ENCODE peak calls at places on chromosomes 7 and 10, in five cellular contexts. K is psoas muscle, V is aorta, Y is HepG2, O is esophagus squamous epithelium. W is an unnamed sample. For H3K9me3, the result is how much of the 10 kb centered on the place peaks cover.

GRCh38 chr7:8751557-8752231 is 318.3 kb downstream of the NXPH1 start:
- DNase-seq in K (no peak), V (no peak), Y (no peak), O (no peak), W (peak)

GRCh38 chr10:88800152-88801125 is 2.1 kb upstream of the LIPM start:
- DNase-seq in K (no peak), V (no peak), Y (no peak), O (no peak), W (no peak)

GRCh38 chr10:80356563-80356999 is at the start of the genes DYDC1 and DYDC2:
- DNase-seq in K (peak), V (peak), Y (no peak), O (no peak), W (peak)

GRCh38 chr10:31477584-31477983 is 158.6 kb downstream of the ZEB1 start:
- DNase-seq in K (no peak), V (no peak), Y (no peak), O (no peak), W (no peak)

GRCh38 chr7:17580861-17581260 is 282.4 kb downstream of the AHR start:
- DNase-seq in K (no peak), V (no peak), Y (no peak), O (no peak), W (no peak)

GRCh38 chr7:365593-365992 is 75.6 kb downstream of the FOXL3 start:
- DNase-seq in K (peak), V (peak), Y (no peak), O (no peak), W (no peak)

GRCh38 chr7:91913612-91914011 is 27.1 kb upstream of the AKAP9 start:
- DNase-seq in K (no peak), V (no peak), Y (no peak), O (no peak), W (no peak)

GRCh38 chr7:153951207-153951725 is 100.9 kb upstream of the DPP6 start:
- DNase-seq in K (no peak), V (no peak), Y (no peak), O (no peak), W (no peak)

GRCh38 chr10:19918800-19919199 is 102.6 kb downstream of the PLXDC2 start:
- DNase-seq in K (no peak), V (no peak), Y (peak), O (no peak), W (no peak)

GRCh38 chr7:128890306-128891109 is 20.0 kb downstream of the KCP start:
- DNase-seq in K (peak), V (no peak), Y (no peak), O (no peak), W (peak)

GRCh38 chr7:74312418-74313021 is 23.3 kb downstream of the CLIP2 start:
- DNase-seq in K (no peak), V (no peak), Y (no peak), O (no peak), W (no peak)

GRCh38 chr10:58305821-58306220 is 29.0 kb upstream of the UBE2D1 start:
- DNase-seq in K (no peak), V (no peak), Y (peak), O (no peak), W (no peak)

GRCh38 chr10:120005408-120006280 is 113.1 kb downstream of the SEC23IP start:
- DNase-seq in K (no peak), V (no peak), Y (no peak), O (no peak), W (no peak)

DNA sequence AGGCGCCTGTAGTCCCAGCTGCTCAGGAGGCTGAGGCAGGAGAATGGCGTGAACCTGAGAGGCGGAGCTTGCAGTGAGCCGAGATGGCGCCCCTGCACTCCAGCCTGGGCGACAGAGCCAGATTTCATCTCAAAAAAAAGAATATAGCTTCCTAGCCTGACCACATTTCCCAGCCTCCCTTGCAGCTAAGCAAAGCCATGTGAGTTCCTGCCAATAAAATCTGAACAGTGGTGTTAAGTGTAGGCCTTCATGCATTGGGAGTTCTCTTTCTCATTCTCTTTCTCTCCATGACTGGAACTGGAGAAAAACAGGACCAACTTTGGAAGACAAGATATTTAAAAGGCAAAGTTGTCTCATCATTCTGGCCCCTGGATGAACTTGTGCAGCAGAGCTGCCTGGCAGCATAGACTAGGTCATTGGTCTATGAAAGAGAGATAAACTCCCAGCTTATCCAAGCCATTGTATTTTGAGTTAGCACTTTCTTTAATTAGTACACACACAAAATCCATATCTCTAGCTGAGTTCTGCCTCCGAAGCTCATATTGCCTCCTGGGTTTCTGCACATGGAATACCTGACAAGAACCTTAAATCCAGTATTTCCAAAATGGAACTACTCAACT is 60.8 kb downstream of the TSPAN12 start:
- DNase-seq in K (no peak), V (no peak), Y (no peak), O (no peak), W (no peak)
- H3K9me3 ChIP-seq in K (under half), V (under half), Y (under half), O (under half), W (under half)

GRCh38 chr7:63077841-63078240 is 920.8 kb upstream of the ZNF722 start:
- DNase-seq in K (no peak), V (no peak), Y (no peak), O (no peak), W (no peak)
- H3K9me3 ChIP-seq in K (under half), V (under half), Y (half or more), O (half or more), W (half or more)

DNA sequence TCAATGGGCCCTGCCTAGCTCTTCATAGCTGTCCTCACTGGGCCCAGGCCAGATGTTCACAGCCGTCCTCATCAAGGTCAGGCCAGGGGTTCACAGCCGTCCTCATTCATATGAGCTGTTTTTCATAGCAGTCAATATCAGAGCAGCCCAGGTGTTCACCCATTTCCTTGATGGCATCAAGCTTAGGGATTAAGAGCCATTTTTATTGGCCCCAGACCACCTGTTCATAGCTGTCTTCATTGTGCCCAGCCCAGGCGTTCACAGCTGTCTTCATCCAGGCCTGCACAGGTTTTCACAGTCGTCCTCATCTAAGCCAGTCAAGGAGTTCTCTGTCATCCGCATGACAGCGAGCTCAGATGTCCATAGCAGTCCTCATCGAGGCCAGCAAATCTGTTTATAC is 9.4 kb downstream of the FRG2B start:
- DNase-seq in K (no peak), V (no peak), Y (no peak), O (no peak), W (no peak)
- H3K9me3 ChIP-seq in K (under half), V (under half), Y (under half), O (under half), W (under half)

GRCh38 chr7:2025188-2025587 is 207.6 kb downstream of the MAD1L1 start:
- DNase-seq in K (no peak), V (no peak), Y (no peak), O (no peak), W (no peak)
- H3K9me3 ChIP-seq in K (under half), V (under half), Y (under half), O (under half), W (under half)

GRCh38 chr10:37727491-37728352 is 129.7 kb downstream of the ZNF248 start:
- DNase-seq in K (no peak), V (no peak), Y (no peak), O (no peak), W (no peak)
- H3K9me3 ChIP-seq in K (under half), V (under half), Y (under half), O (under half), W (under half)

W was measured in stomach.